ENCODE peak calls at places on chromosomes 12 and 14, in seven cellular contexts. One of them, this sample, is unnamed.

GRCh38 chr12:46389130-46389616 is 16.6 kb upstream of the SLC38A2 start:
- DNase-seq in lower leg skin: peak
- DNase-seq in amygdala: no peak
- DNase-seq in cardiac muscle cell: no peak
- DNase-seq in tibial artery: peak
- DNase-seq in NCI-H1048: no peak
- DNase-seq in effector memory CD4-positive, alpha-beta T cell: no peak
- DNase-seq in this sample: peak

GRCh38 chr14:99749763-99750715 is 43.2 kb upstream of the EML1 start:
- DNase-seq in effector memory CD4-positive, alpha-beta T cell: no peak
- DNase-seq in tibial artery: no peak
- DNase-seq in lower leg skin: no peak
- DNase-seq in cardiac muscle cell: no peak
- DNase-seq in amygdala: no peak
- DNase-seq in NCI-H1048: no peak
- DNase-seq in this sample: no peak

GRCh38 chr14:102195446-102195845 is 55.7 kb downstream of the WDR20 start:
- DNase-seq in tibial artery: no peak
- DNase-seq in cardiac muscle cell: no peak
- DNase-seq in NCI-H1048: no peak
- DNase-seq in effector memory CD4-positive, alpha-beta T cell: no peak
- DNase-seq in lower leg skin: no peak
- DNase-seq in amygdala: no peak
- DNase-seq in this sample: no peak

GRCh38 chr12:120939954-120940353 is 35.8 kb upstream of the SPPL3 start:
- DNase-seq in NCI-H1048: no peak
- DNase-seq in lower leg skin: no peak
- DNase-seq in cardiac muscle cell: no peak
- DNase-seq in effector memory CD4-positive, alpha-beta T cell: no peak
- DNase-seq in amygdala: no peak
- DNase-seq in tibial artery: no peak
- DNase-seq in this sample: no peak

GRCh38 chr14:102056694-102057442 is 30.0 kb downstream of the HSP90AA1 start:
- DNase-seq in lower leg skin: no peak
- DNase-seq in amygdala: no peak
- DNase-seq in NCI-H1048: no peak
- DNase-seq in tibial artery: no peak
- DNase-seq in effector memory CD4-positive, alpha-beta T cell: no peak
- DNase-seq in cardiac muscle cell: no peak
- DNase-seq in this sample: no peak

GRCh38 chr14:99732436-99733220 is 48.5 kb downstream of the CYP46A1 start:
- DNase-seq in lower leg skin: no peak
- DNase-seq in NCI-H1048: no peak
- DNase-seq in amygdala: no peak
- DNase-seq in tibial artery: peak
- DNase-seq in effector memory CD4-positive, alpha-beta T cell: no peak
- DNase-seq in cardiac muscle cell: no peak
- DNase-seq in this sample: no peak

GRCh38 chr12:124881123-124881522 is 17.5 kb upstream of the SCARB1 start:
- DNase-seq in tibial artery: no peak
- DNase-seq in lower leg skin: no peak
- DNase-seq in effector memory CD4-positive, alpha-beta T cell: no peak
- DNase-seq in NCI-H1048: no peak
- DNase-seq in cardiac muscle cell: no peak
- DNase-seq in amygdala: no peak
- DNase-seq in this sample: no peak

GRCh38 chr12:114981036-114981435 is 297.1 kb upstream of the TBX3 start:
- DNase-seq in effector memory CD4-positive, alpha-beta T cell: no peak
- DNase-seq in NCI-H1048: no peak
- DNase-seq in tibial artery: no peak
- DNase-seq in lower leg skin: no peak
- DNase-seq in amygdala: no peak
- DNase-seq in cardiac muscle cell: no peak
- DNase-seq in this sample: no peak

This sample was measured in fibroblast of villous mesenchyme.